ENCODE peak calls at places on chromosomes 16 and 17, in five cellular contexts. S, F, E, D and G are unnamed samples.

GRCh38 chr17:40311575-40311974 is 2.6 kb downstream of the RARA start:
- DNase-seq in E (no peak), D (no peak), F (no peak), S (no peak), G (no peak)

GRCh38 chr17:71023631-71024030 is 854.3 kb downstream of the KCNJ2 start:
- DNase-seq in F (peak), D (no peak), S (peak), E (no peak), G (no peak)

GRCh38 chr17:57544834-57545463 is 200.2 kb downstream of the CCDC182 start:
- DNase-seq in F (no peak), D (no peak), E (no peak), S (no peak), G (no peak)

GRCh38 chr17:16100737-16101400 is 101.2 kb downstream of the TTC19 start:
- DNase-seq in F (no peak), D (no peak), E (no peak), S (no peak), G (no peak)

GRCh38 chr17:75688209-75688771 is 21.2 kb downstream of the SAP30BP start:
- DNase-seq in E (peak), F (no peak), S (peak), D (no peak), G (no peak)

GRCh38 chr17:35116845-35117244 is 2.8 kb downstream of the RAD51D start:
- DNase-seq in D (no peak), S (no peak), F (peak), E (no peak), G (no peak)

GRCh38 chr17:8075081-8075480 is 12.4 kb downstream of the ALOX12B start:
- DNase-seq in S (no peak), F (no peak), D (no peak), E (no peak), G (no peak)

GRCh38 chr16:14350626-14351025 is 279.4 kb downstream of the PARN start:
- DNase-seq in D (no peak), S (no peak), E (no peak), F (no peak), G (no peak)

GRCh38 chr17:14741516-14741915 is 440.6 kb downstream of the HS3ST3B1 start:
- DNase-seq in S (no peak), E (no peak), D (no peak), F (peak), G (no peak)

GRCh38 chr17:28878981-28879380 is 18.6 kb downstream of the FLOT2 start:
- DNase-seq in E (no peak), F (peak), D (no peak), S (peak), G (no peak)

GRCh38 chr16:11613381-11614303 is 26.9 kb upstream of the LITAF start:
- DNase-seq in S (peak), F (no peak), E (peak), D (peak), G (peak)

GRCh38 chr16:4496305-4496704 is 20.1 kb downstream of the HMOX2 start:
- DNase-seq in D (no peak), S (peak), F (peak), E (no peak), G (no peak)

GRCh38 chr17:50637829-50638571 is 3.3 kb downstream of the ABCC3 start:
- DNase-seq in E (no peak), D (no peak), S (no peak), F (no peak), G (no peak)

GRCh38 chr16:50196736-50197135 is 43.6 kb downstream of the TENT4B start:
- DNase-seq in E (no peak), D (no peak), F (peak), S (peak), G (peak)

GRCh38 chr17:33049781-33050414 is 58.3 kb downstream of the SPACA3 start:
- DNase-seq in D (no peak), S (peak), E (no peak), F (peak), G (peak)

DNA sequence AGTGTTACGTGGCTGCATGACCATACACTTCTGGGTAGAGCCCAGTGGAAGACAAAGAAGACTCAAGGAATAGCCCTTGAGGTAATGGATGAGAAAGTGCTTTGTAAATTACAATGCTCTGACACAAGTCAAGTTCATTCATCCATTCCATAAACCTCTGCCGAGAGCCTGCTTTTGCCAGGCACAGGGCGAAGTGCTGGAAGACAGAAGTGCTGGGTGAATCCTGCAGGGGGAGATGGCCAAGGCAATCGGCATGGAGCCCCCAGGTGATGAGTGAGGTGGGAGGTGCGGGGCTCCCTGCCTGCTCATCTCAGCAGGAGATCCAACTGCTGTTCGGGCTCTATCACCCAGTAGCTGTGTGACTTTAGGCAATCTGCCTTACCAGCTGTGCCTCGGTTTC is 2.8 kb upstream of the SOCS3 start:
- DNase-seq in E (no peak), F (no peak), S (no peak), D (no peak), G (no peak)
- TF ChIP-seq CTCF in E (no peak), F (peak), S (no peak), D (no peak), G (peak)

GRCh38 chr17:80892019-80892855 is 99.4 kb upstream of the CHMP6 start:
- DNase-seq in D (peak), E (peak), F (peak), S (peak), G (peak)
- H3K4me3 ChIP-seq in D (no peak), E (peak), F (peak), S (peak), G (no peak)

DNA sequence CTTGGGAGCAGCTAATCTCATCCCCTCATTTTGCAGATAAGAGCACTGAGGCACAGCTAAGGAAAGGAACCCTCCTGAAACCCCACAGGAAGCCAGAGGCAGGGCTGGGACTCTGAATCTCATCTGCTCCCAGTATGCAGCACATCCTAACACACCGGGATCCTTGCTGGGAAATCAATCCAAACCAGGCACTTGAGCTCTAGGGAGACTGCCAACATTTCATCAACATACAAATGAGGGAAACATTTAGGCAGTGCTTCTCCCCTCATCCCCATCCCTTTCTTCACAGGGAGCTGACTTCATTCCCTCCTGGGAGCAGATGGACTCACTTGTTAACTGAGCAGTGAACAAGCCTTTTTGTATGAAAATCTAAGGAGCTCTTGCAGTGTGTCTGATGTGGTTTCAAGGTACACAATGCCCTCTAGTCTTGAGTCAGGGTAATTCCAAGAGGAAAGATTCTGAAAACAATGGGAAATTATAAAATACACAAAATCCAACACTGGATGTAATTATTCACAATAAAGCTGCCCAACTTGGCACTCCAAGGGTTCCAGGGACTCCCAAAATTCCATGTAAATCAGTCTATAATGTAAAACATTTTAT is 96.3 kb downstream of the TMEM114 start:
- DNase-seq in E (no peak), F (no peak), D (no peak), S (no peak), G (no peak)
- TF ChIP-seq CTCF in E (no peak), F (no peak), D (no peak), S (no peak), G (no peak)

DNA sequence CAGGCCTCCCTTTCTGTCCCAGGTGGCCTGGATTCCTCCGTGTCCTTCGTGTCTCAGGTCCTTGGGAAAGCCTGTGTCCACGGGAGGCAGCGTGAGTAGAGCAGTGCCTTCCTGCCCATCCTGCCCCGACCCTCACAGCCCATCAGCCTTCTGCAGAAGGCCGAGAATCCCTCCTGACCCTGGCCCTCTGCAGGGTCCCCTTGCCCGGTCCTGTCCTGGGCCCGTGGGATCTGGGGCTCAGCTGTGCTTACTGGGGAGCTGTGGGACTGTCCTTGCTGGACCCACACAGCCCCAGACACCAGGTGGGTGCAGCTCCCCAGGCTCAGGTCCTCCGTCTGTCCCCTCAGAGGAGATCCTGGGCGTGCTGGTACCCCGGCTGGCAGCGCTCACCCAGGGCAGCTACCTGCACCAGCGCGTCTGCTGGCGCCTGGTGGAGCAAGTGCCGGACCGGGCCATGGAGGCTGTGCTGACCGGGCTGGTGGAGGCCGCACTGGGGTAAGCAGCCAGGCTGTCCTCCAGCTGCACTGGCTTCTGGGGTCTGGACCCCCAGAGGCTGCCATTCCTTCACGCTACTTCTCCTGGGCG is 3.9 kb downstream of the TELO2 start:
- DNase-seq in E (no peak), F (no peak), D (no peak), S (no peak), G (no peak)
- H3K4me3 ChIP-seq in E (no peak), F (no peak), D (no peak), S (no peak), G (no peak)

DNA sequence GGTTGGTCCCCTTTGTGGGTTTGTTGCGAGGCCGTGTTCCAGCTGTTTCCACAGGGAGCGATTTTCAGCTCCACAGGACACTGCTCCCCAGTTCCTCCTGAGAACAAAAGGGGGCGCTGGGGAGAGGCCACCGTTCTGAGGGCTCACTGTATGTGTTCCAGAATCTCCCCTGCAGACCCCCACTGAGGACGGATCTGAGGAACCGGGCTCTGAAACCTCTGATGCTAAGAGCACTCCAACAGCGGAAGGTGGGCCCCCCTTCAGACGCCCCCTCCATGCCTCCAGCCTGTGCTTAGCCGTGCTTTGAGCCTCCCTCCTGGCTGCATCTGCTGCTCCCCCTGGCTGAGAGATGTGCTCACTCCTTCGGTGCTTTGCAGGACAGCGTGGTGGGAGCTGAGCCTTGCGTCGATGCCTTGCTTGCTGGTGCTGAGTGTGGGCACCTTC is 27.3 kb upstream of the STH start:
- DNase-seq in E (no peak), D (no peak), F (no peak), S (no peak), G (no peak)
- TF ChIP-seq CTCF in E (peak), D (no peak), F (no peak), S (no peak), G (peak)

GRCh38 chr16:68310441-68311315 is at the start of the genes PRMT7 and SLC7A6OS:
- DNase-seq in S (peak), E (peak), D (peak), F (peak), G (peak)
- H3K4me3 ChIP-seq in S (peak), E (peak), D (peak), F (peak), G (peak)

DNA sequence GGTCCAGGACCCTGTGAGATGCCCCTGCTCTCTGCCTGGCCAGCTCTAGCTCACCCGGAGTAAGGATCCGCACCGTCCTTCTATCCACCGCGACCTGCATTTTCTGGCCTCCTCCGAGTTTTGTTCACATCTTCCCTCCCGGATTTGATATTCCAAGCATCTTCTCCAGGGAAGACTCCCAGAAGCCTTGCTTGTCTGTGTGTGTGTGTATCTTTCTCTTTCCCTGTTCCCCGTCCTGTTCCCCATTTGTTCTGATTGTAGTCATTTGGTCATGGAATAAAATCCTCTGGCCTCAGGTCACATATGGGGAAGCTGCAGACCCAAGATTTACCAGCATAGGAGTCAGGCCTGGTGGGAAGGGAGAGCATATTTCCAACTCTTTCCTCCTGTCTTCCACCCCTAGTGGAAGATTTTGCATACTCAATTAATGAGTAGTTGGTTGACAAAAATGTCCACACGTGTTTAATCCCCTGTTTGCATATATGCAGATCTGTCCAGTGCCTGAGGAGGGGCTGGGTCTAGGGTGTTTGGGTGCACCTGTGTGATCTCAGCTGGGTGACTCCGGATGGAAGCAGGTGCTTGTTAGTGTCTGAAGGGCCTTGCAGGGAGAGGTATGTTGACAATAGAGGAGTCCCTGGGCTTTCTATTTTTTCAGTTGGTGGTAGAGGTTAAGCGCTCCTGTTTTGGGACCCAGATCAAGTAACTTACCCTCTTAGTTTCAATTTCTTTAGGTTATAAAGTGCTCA is 1.9 kb downstream of the PRAC1 start:
- DNase-seq in S (no peak), F (no peak), E (no peak), D (no peak), G (no peak)
- TF ChIP-seq CTCF in S (no peak), F (no peak), E (no peak), D (no peak), G (no peak)

GRCh38 chr16:79602615-79603014 is 2.1 kb upstream of the MAF start:
- DNase-seq in E (no peak), F (no peak), D (no peak), S (no peak), G (no peak)
- H3K4me3 ChIP-seq in E (no peak), F (no peak), D (no peak), S (no peak), G (no peak)

GRCh38 chr17:48961516-48962233 is 6.7 kb downstream of the GIP start:
- DNase-seq in S (no peak), E (no peak), F (peak), D (no peak), G (no peak)
- TF ChIP-seq CTCF in S (no peak), E (no peak), F (no peak), D (no peak), G (no peak)